ENCODE peak calls at places on chromosomes 16 and 17, in five cellular contexts. One of them, this sample, is unnamed.

GRCh38 chr17:37527249-37527851 is 37.7 kb downstream of the DUSP14 start:
- DNase-seq in upper lobe of right lung: no peak
- DNase-seq in testis: no peak
- DNase-seq in H1: peak
- DNase-seq in foreskin fibroblast: peak
- DNase-seq in this sample: peak

GRCh38 chr16:1821861-1822611 is 4.6 kb downstream of the HAGH start:
- DNase-seq in foreskin fibroblast: no peak
- DNase-seq in H1: no peak
- DNase-seq in upper lobe of right lung: no peak
- DNase-seq in testis: no peak
- DNase-seq in this sample: no peak

GRCh38 chr17:45883063-45883462 is 11.3 kb upstream of the MAPT start:
- DNase-seq in upper lobe of right lung: no peak
- DNase-seq in H1: no peak
- DNase-seq in foreskin fibroblast: no peak
- DNase-seq in testis: no peak
- DNase-seq in this sample: no peak

GRCh38 chr17:41298458-41299135 is 4.1 kb downstream of the KRTAP29-1 start:
- DNase-seq in H1: no peak
- DNase-seq in foreskin fibroblast: no peak
- DNase-seq in upper lobe of right lung: no peak
- DNase-seq in testis: no peak
- DNase-seq in this sample: no peak

GRCh38 chr16:47581114-47581513 is 120.0 kb downstream of the PHKB start:
- DNase-seq in testis: no peak
- DNase-seq in H1: no peak
- DNase-seq in foreskin fibroblast: no peak
- DNase-seq in upper lobe of right lung: no peak
- DNase-seq in this sample: no peak

GRCh38 chr16:86016201-86016965 is 117.4 kb downstream of the IRF8 start:
- DNase-seq in testis: peak
- DNase-seq in upper lobe of right lung: peak
- DNase-seq in H1: peak
- DNase-seq in foreskin fibroblast: peak
- DNase-seq in this sample: peak

GRCh38 chr16:48206594-48207242 is 37.4 kb upstream of the LONP2 start:
- DNase-seq in upper lobe of right lung: no peak
- DNase-seq in H1: no peak
- DNase-seq in foreskin fibroblast: peak
- DNase-seq in testis: no peak
- DNase-seq in this sample: no peak

GRCh38 chr16:1989826-1990335 is at the start of gene SYNGR3:
- DNase-seq in upper lobe of right lung: no peak
- DNase-seq in foreskin fibroblast: peak
- DNase-seq in testis: no peak
- DNase-seq in H1: peak
- DNase-seq in this sample: no peak

GRCh38 chr16:1788708-1789100 is 4.8 kb downstream of the IGFALS start:
- DNase-seq in upper lobe of right lung: peak
- DNase-seq in foreskin fibroblast: no peak
- DNase-seq in H1: no peak
- DNase-seq in testis: no peak
- DNase-seq in this sample: no peak

GRCh38 chr16:69351309-69352027 is at the start of gene TMED6:
- DNase-seq in upper lobe of right lung: no peak
- DNase-seq in testis: no peak
- DNase-seq in H1: no peak
- DNase-seq in foreskin fibroblast: no peak
- DNase-seq in this sample: no peak

DNA sequence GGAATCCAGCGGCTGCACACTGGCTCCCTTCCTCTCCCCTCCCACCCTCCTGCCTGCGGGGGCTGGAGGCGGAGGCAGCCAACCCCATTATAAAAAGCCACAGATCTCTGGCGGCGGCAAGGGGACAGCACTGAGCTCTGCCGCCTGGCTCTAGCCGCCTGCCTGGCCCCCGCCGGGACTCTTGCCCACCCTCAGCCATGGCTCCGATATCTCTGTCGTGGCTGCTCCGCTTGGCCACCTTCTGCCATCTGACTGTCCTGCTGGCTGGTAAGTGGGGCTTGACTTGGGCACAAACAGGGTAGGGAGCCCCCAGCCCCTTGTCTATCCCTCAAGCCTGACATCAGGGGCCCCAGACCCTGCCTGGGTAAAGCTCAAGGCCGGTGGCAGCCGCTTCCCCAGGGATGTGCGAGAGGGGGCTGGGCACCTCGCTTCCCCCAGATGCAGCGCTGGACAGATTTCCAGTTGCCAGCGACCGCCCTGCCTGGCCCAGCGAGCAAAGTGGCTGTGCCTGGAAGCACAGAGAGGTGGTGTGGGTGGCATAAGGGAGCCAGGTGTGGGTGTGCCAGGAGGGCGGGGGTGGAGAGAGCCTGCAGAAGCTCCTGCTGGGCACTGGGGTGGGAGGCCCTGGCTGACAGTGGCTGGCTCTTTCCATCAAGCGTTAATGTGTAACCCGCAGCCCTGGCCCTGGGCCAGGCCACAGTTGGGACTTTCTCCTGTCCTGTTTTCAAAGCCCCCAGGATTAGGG is at the start of gene CX3CL1:
- DNase-seq in H1: peak
- DNase-seq in upper lobe of right lung: peak
- DNase-seq in foreskin fibroblast: peak
- DNase-seq in testis: peak
- DNase-seq in this sample: peak
- TF ChIP-seq CTCF in H1: peak
- TF ChIP-seq CTCF in upper lobe of right lung: peak
- TF ChIP-seq CTCF in foreskin fibroblast: no peak
- TF ChIP-seq CTCF in testis: no peak
- TF ChIP-seq CTCF in this sample: no peak

GRCh38 chr16:57862698-57863433 is 60.6 kb upstream of the KIFC3 start:
- DNase-seq in foreskin fibroblast: no peak
- DNase-seq in H1: no peak
- DNase-seq in upper lobe of right lung: no peak
- DNase-seq in testis: no peak
- DNase-seq in this sample: no peak

GRCh38 chr16:57865746-57866528 is 63.6 kb upstream of the KIFC3 start:
- DNase-seq in upper lobe of right lung: no peak
- DNase-seq in foreskin fibroblast: no peak
- DNase-seq in H1: no peak
- DNase-seq in testis: no peak
- DNase-seq in this sample: no peak

GRCh38 chr16:57866529-57866918 is 64.2 kb upstream of the KIFC3 start:
- DNase-seq in foreskin fibroblast: no peak
- DNase-seq in upper lobe of right lung: no peak
- DNase-seq in H1: no peak
- DNase-seq in testis: no peak
- DNase-seq in this sample: no peak

GRCh38 chr16:57867000-57867561 is 64.8 kb upstream of the KIFC3 start:
- DNase-seq in upper lobe of right lung: no peak
- DNase-seq in H1: no peak
- DNase-seq in testis: no peak
- DNase-seq in foreskin fibroblast: no peak
- DNase-seq in this sample: no peak

GRCh38 chr16:57863434-57864160 is 61.3 kb upstream of the KIFC3 start:
- DNase-seq in testis: peak
- DNase-seq in foreskin fibroblast: peak
- DNase-seq in H1: no peak
- DNase-seq in upper lobe of right lung: peak
- DNase-seq in this sample: peak
- TF ChIP-seq CTCF in testis: no peak
- TF ChIP-seq CTCF in foreskin fibroblast: peak
- TF ChIP-seq CTCF in H1: peak
- TF ChIP-seq CTCF in upper lobe of right lung: peak
- TF ChIP-seq CTCF in this sample: peak

GRCh38 chr17:4937553-4937952 is 2.3 kb downstream of the SLC25A11 start:
- DNase-seq in foreskin fibroblast: no peak
- DNase-seq in H1: no peak
- DNase-seq in upper lobe of right lung: no peak
- DNase-seq in testis: no peak
- DNase-seq in this sample: no peak

GRCh38 chr17:4938670-4939553 is 934 bp downstream of the SLC25A11 start:
- DNase-seq in upper lobe of right lung: no peak
- DNase-seq in testis: no peak
- DNase-seq in foreskin fibroblast: no peak
- DNase-seq in H1: no peak
- DNase-seq in this sample: no peak

GRCh38 chr17:4939554-4939803 is 367 bp downstream of the SLC25A11 start:
- DNase-seq in upper lobe of right lung: peak
- DNase-seq in testis: no peak
- DNase-seq in H1: no peak
- DNase-seq in foreskin fibroblast: no peak
- DNase-seq in this sample: no peak

GRCh38 chr17:4936436-4936835 is 3.4 kb downstream of the SLC25A11 start:
- DNase-seq in testis: no peak
- DNase-seq in upper lobe of right lung: no peak
- DNase-seq in H1: no peak
- DNase-seq in foreskin fibroblast: no peak
- DNase-seq in this sample: no peak

DNA sequence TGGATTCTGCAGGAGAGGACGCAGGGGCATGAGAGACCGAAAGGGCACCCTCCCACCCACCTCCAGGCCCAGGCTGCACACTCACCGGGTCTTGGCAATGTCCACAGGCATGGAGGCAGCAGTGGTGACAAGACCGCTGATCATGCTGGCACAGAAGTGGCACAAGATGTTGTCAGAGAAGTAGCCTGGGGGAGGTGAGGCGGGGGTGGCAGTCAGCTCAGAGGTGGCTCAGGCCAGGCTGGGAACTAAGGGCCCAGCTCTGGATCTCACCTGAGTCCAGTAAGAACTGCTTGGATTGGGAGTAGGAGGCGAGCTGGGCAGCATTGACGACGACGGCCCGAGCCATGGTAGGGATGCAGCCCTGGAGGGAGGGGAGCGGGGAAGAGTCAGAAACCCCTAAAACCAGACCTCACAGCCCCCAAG is 1.8 kb downstream of the SLC25A11 start:
- DNase-seq in H1: no peak
- DNase-seq in testis: no peak
- DNase-seq in upper lobe of right lung: no peak
- DNase-seq in foreskin fibroblast: no peak
- DNase-seq in this sample: no peak
- TF ChIP-seq CTCF in H1: no peak
- TF ChIP-seq CTCF in testis: no peak
- TF ChIP-seq CTCF in upper lobe of right lung: no peak
- TF ChIP-seq CTCF in foreskin fibroblast: no peak
- TF ChIP-seq CTCF in this sample: no peak

DNA sequence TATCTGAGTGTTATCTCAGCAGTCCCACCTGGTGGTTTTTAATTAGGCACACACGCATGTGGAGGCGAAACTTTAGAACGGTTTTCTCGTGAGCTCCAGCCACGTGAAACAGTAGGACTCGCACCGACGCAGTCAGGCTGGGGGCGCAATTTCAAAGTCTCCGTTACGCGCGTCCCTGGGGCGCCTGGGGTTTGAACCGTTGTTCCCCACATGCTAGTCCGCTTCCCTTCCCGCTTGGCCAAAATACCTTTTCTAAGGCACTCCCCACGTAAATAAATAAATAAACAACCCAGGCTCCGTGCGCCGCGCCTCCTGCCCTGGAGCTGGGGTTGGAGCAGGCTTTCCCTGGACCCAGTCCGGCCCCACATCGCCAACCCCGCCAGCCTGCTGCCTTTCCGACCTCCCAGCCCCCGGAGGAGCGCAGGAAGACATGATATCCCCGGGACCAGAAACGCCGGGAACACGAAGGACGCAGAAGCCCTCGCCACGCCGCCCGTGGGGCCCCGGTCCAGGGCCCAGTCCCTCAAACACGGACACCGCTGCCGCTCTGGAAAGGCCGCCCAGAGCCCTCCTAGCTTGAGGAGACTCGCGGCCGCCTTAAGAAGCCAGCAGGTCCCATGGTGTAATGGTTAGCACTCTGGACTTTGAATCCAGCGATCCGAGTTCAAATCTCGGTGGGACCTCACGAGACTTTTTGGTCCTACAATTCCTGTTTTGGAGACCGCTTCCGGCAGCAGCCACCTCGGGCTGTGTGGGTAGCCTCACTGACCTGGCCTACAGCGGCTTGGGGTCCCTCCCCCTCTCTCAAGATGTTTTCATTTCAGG is 18.2 kb downstream of the GNGT2 start:
- DNase-seq in H1: peak
- DNase-seq in upper lobe of right lung: peak
- DNase-seq in testis: peak
- DNase-seq in foreskin fibroblast: peak
- DNase-seq in this sample: peak
- TF ChIP-seq CTCF in H1: peak
- TF ChIP-seq CTCF in upper lobe of right lung: peak
- TF ChIP-seq CTCF in testis: peak
- TF ChIP-seq CTCF in foreskin fibroblast: peak
- TF ChIP-seq CTCF in this sample: peak

GRCh38 chr17:29243792-29244191 is 2.9 kb upstream of the CRYBA1 start:
- DNase-seq in H1: no peak
- DNase-seq in testis: peak
- DNase-seq in upper lobe of right lung: no peak
- DNase-seq in foreskin fibroblast: peak
- DNase-seq in this sample: peak

GRCh38 chr17:29240477-29240876 is 6.2 kb upstream of the CRYBA1 start:
- DNase-seq in H1: no peak
- DNase-seq in upper lobe of right lung: no peak
- DNase-seq in testis: no peak
- DNase-seq in foreskin fibroblast: no peak
- DNase-seq in this sample: peak

GRCh38 chr17:29242051-29242450 is 4.6 kb upstream of the CRYBA1 start:
- DNase-seq in foreskin fibroblast: no peak
- DNase-seq in testis: no peak
- DNase-seq in upper lobe of right lung: no peak
- DNase-seq in H1: no peak
- DNase-seq in this sample: no peak

GRCh38 chr17:29242790-29243189 is 3.9 kb upstream of the CRYBA1 start:
- DNase-seq in H1: no peak
- DNase-seq in foreskin fibroblast: no peak
- DNase-seq in upper lobe of right lung: no peak
- DNase-seq in testis: no peak
- DNase-seq in this sample: no peak

GRCh38 chr17:29241015-29241963 is 5.4 kb upstream of the CRYBA1 start:
- DNase-seq in H1: no peak
- DNase-seq in foreskin fibroblast: peak
- DNase-seq in testis: no peak
- DNase-seq in upper lobe of right lung: no peak
- DNase-seq in this sample: peak
- TF ChIP-seq CTCF in H1: no peak
- TF ChIP-seq CTCF in foreskin fibroblast: no peak
- TF ChIP-seq CTCF in testis: no peak
- TF ChIP-seq CTCF in upper lobe of right lung: no peak
- TF ChIP-seq CTCF in this sample: peak

GRCh38 chr16:25925466-25925865 is 233.7 kb downstream of the HS3ST4 start:
- DNase-seq in foreskin fibroblast: no peak
- DNase-seq in testis: no peak
- DNase-seq in upper lobe of right lung: no peak
- DNase-seq in H1: no peak
- DNase-seq in this sample: no peak
- TF ChIP-seq CTCF in foreskin fibroblast: no peak
- TF ChIP-seq CTCF in testis: no peak
- TF ChIP-seq CTCF in upper lobe of right lung: no peak
- TF ChIP-seq CTCF in H1: no peak
- TF ChIP-seq CTCF in this sample: no peak

This sample was measured in HFFc6.